ENCODE peak calls at places on chromosome 13, in five cellular contexts. One of them, this sample, is unnamed.

GRCh38 chr13:110661256-110661655 is 44.7 kb downstream of the CARS2 start:
- DNase-seq in neural progenitor cell: no peak
- DNase-seq in GM23248: no peak
- DNase-seq in MM.1S: no peak
- DNase-seq in HCT116: no peak
- DNase-seq in this sample: no peak

GRCh38 chr13:95480131-95480545 is 72.4 kb upstream of the CLDN10 start:
- DNase-seq in GM23248: no peak
- DNase-seq in MM.1S: no peak
- DNase-seq in HCT116: no peak
- DNase-seq in neural progenitor cell: no peak
- DNase-seq in this sample: no peak

GRCh38 chr13:32911506-32911905 is 104.7 kb upstream of the KL start:
- DNase-seq in neural progenitor cell: peak
- DNase-seq in HCT116: peak
- DNase-seq in GM23248: peak
- DNase-seq in MM.1S: peak
- DNase-seq in this sample: peak

GRCh38 chr13:29129616-29130015 is 309.5 kb downstream of the MTUS2 start:
- DNase-seq in MM.1S: no peak
- DNase-seq in HCT116: no peak
- DNase-seq in GM23248: no peak
- DNase-seq in neural progenitor cell: no peak
- DNase-seq in this sample: no peak

GRCh38 chr13:85347251-85347650 is 452.0 kb downstream of the SLITRK6 start:
- DNase-seq in GM23248: no peak
- DNase-seq in MM.1S: no peak
- DNase-seq in HCT116: no peak
- DNase-seq in neural progenitor cell: no peak
- DNase-seq in this sample: peak

GRCh38 chr13:90502143-90502542 is 845.3 kb upstream of the MIR17HG start:
- DNase-seq in HCT116: no peak
- DNase-seq in GM23248: no peak
- DNase-seq in MM.1S: no peak
- DNase-seq in neural progenitor cell: no peak
- DNase-seq in this sample: no peak

GRCh38 chr13:103557878-103558277 is 491.7 kb upstream of the SLC10A2 start:
- DNase-seq in MM.1S: no peak
- DNase-seq in neural progenitor cell: no peak
- DNase-seq in GM23248: no peak
- DNase-seq in HCT116: no peak
- DNase-seq in this sample: no peak

GRCh38 chr13:91133941-91134772 is 213.3 kb upstream of the MIR17HG start:
- DNase-seq in GM23248: peak
- DNase-seq in HCT116: peak
- DNase-seq in neural progenitor cell: peak
- DNase-seq in MM.1S: peak
- DNase-seq in this sample: peak

GRCh38 chr13:71759506-71760225 is 107.3 kb downstream of the DACH1 start:
- DNase-seq in MM.1S: no peak
- DNase-seq in GM23248: no peak
- DNase-seq in HCT116: no peak
- DNase-seq in neural progenitor cell: peak
- DNase-seq in this sample: no peak

GRCh38 chr13:85148009-85148408 is 651.2 kb downstream of the SLITRK6 start:
- DNase-seq in GM23248: no peak
- DNase-seq in neural progenitor cell: peak
- DNase-seq in MM.1S: no peak
- DNase-seq in HCT116: no peak
- DNase-seq in this sample: no peak

GRCh38 chr13:97068146-97068545 is 73.9 kb upstream of the OXGR1 start:
- DNase-seq in GM23248: no peak
- DNase-seq in MM.1S: no peak
- DNase-seq in neural progenitor cell: no peak
- DNase-seq in HCT116: no peak
- DNase-seq in this sample: no peak

GRCh38 chr13:24097064-24097463 is 63.5 kb upstream of the SPATA13 start:
- DNase-seq in HCT116: no peak
- DNase-seq in neural progenitor cell: no peak
- DNase-seq in GM23248: peak
- DNase-seq in MM.1S: no peak
- DNase-seq in this sample: peak

GRCh38 chr13:72726721-72727416 is 560 bp downstream of the MZT1 start:
- DNase-seq in HCT116: peak
- DNase-seq in GM23248: peak
- DNase-seq in MM.1S: peak
- DNase-seq in neural progenitor cell: peak
- DNase-seq in this sample: peak

GRCh38 chr13:44688652-44689051 is 112.5 kb upstream of the TSC22D1 start:
- DNase-seq in GM23248: no peak
- DNase-seq in HCT116: no peak
- DNase-seq in neural progenitor cell: no peak
- DNase-seq in MM.1S: no peak
- DNase-seq in this sample: no peak

GRCh38 chr13:25276748-25277147 is 10.5 kb downstream of the MTMR6 start:
- DNase-seq in HCT116: no peak
- DNase-seq in GM23248: peak
- DNase-seq in neural progenitor cell: no peak
- DNase-seq in MM.1S: no peak
- DNase-seq in this sample: peak

GRCh38 chr13:50214514-50214913 is 199.3 kb downstream of the KCNRG start:
- DNase-seq in neural progenitor cell: no peak
- DNase-seq in GM23248: no peak
- DNase-seq in HCT116: no peak
- DNase-seq in MM.1S: no peak
- DNase-seq in this sample: peak

GRCh38 chr13:102555914-102556553 is 40.8 kb upstream of the TPP2 start:
- DNase-seq in GM23248: peak
- DNase-seq in HCT116: peak
- DNase-seq in neural progenitor cell: peak
- DNase-seq in MM.1S: peak
- DNase-seq in this sample: peak

GRCh38 chr13:111027481-111028439 is 87.3 kb upstream of the ARHGEF7 start:
- DNase-seq in GM23248: no peak
- DNase-seq in HCT116: no peak
- DNase-seq in neural progenitor cell: no peak
- DNase-seq in MM.1S: no peak
- DNase-seq in this sample: no peak

GRCh38 chr13:43363156-43363918 is 340.0 kb downstream of the DNAJC15 start:
- DNase-seq in neural progenitor cell: no peak
- DNase-seq in MM.1S: no peak
- DNase-seq in GM23248: peak
- DNase-seq in HCT116: no peak
- DNase-seq in this sample: no peak

GRCh38 chr13:110618167-110618566 is 2.8 kb downstream of the NAXD start:
- DNase-seq in MM.1S: no peak
- DNase-seq in HCT116: no peak
- DNase-seq in neural progenitor cell: no peak
- DNase-seq in GM23248: no peak
- DNase-seq in this sample: no peak

GRCh38 chr13:100977841-100978240 is 303.2 kb upstream of the TMTC4 start:
- DNase-seq in MM.1S: no peak
- DNase-seq in HCT116: no peak
- DNase-seq in neural progenitor cell: no peak
- DNase-seq in GM23248: no peak
- DNase-seq in this sample: no peak

GRCh38 chr13:41610426-41610825 is 153.1 kb downstream of the RGCC start:
- DNase-seq in MM.1S: no peak
- DNase-seq in HCT116: no peak
- DNase-seq in neural progenitor cell: no peak
- DNase-seq in GM23248: peak
- DNase-seq in this sample: peak

GRCh38 chr13:30985637-30986205 is 53.3 kb downstream of the TEX26 start:
- DNase-seq in MM.1S: no peak
- DNase-seq in GM23248: peak
- DNase-seq in HCT116: no peak
- DNase-seq in neural progenitor cell: no peak
- DNase-seq in this sample: peak

DNA sequence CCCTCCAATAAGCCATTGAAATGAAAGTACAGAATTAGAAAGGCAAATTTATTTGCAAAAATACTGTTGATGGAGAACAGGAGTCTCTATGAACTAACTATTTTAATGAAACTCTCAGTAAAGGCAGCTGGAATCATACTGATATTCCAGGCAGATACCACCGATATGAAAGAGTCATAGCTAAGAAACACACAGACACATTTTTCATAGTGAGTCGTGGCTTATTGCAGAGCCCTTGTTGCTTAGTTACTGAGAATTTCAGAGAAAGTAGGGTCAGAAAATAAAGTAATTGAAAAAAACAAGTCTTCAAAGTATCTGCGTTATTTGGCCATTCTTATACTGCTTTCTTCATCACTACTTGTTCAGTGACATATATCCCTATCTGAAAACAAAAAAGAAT is 1890.9 kb downstream of the PCDH9 start:
- DNase-seq in neural progenitor cell: no peak
- DNase-seq in HCT116: no peak
- DNase-seq in GM23248: no peak
- DNase-seq in MM.1S: no peak
- DNase-seq in this sample: no peak
- TF ChIP-seq EZH2phosphoT487 in neural progenitor cell: no peak
- TF ChIP-seq EZH2phosphoT487 in HCT116: no peak
- TF ChIP-seq EZH2phosphoT487 in GM23248: no peak
- TF ChIP-seq EZH2phosphoT487 in MM.1S: no peak
- TF ChIP-seq EZH2phosphoT487 in this sample: no peak

GRCh38 chr13:108200781-108201398 is 14.4 kb downstream of the LIG4 start:
- DNase-seq in HCT116: no peak
- DNase-seq in GM23248: peak
- DNase-seq in neural progenitor cell: no peak
- DNase-seq in MM.1S: no peak
- DNase-seq in this sample: peak
- TF ChIP-seq EZH2phosphoT487 in HCT116: no peak
- TF ChIP-seq EZH2phosphoT487 in GM23248: no peak
- TF ChIP-seq EZH2phosphoT487 in neural progenitor cell: no peak
- TF ChIP-seq EZH2phosphoT487 in MM.1S: no peak
- TF ChIP-seq EZH2phosphoT487 in this sample: no peak

GRCh38 chr13:40240293-40240692 is 426.1 kb downstream of the FOXO1 start:
- DNase-seq in neural progenitor cell: no peak
- DNase-seq in GM23248: no peak
- DNase-seq in HCT116: no peak
- DNase-seq in MM.1S: no peak
- DNase-seq in this sample: no peak
- TF ChIP-seq EZH2phosphoT487 in neural progenitor cell: no peak
- TF ChIP-seq EZH2phosphoT487 in GM23248: no peak
- TF ChIP-seq EZH2phosphoT487 in HCT116: no peak
- TF ChIP-seq EZH2phosphoT487 in MM.1S: no peak
- TF ChIP-seq EZH2phosphoT487 in this sample: no peak

GRCh38 chr13:112686987-112687386 is 2.9 kb upstream of the ATP11A start:
- DNase-seq in HCT116: no peak
- DNase-seq in GM23248: no peak
- DNase-seq in neural progenitor cell: no peak
- DNase-seq in MM.1S: no peak
- DNase-seq in this sample: no peak

GRCh38 chr13:112685856-112686255 is 4.0 kb upstream of the ATP11A start:
- DNase-seq in GM23248: no peak
- DNase-seq in MM.1S: no peak
- DNase-seq in neural progenitor cell: no peak
- DNase-seq in HCT116: no peak
- DNase-seq in this sample: no peak

GRCh38 chr13:112687836-112688559 is 1.8 kb upstream of the ATP11A start:
- DNase-seq in neural progenitor cell: no peak
- DNase-seq in HCT116: no peak
- DNase-seq in MM.1S: no peak
- DNase-seq in GM23248: no peak
- DNase-seq in this sample: no peak

GRCh38 chr13:112684444-112684843 is 5.4 kb upstream of the ATP11A start:
- DNase-seq in MM.1S: no peak
- DNase-seq in neural progenitor cell: no peak
- DNase-seq in GM23248: no peak
- DNase-seq in HCT116: no peak
- DNase-seq in this sample: no peak

GRCh38 chr13:112686364-112686763 is 3.5 kb upstream of the ATP11A start:
- DNase-seq in HCT116: no peak
- DNase-seq in GM23248: no peak
- DNase-seq in neural progenitor cell: no peak
- DNase-seq in MM.1S: no peak
- DNase-seq in this sample: no peak
- TF ChIP-seq EZH2phosphoT487 in HCT116: no peak
- TF ChIP-seq EZH2phosphoT487 in GM23248: no peak
- TF ChIP-seq EZH2phosphoT487 in neural progenitor cell: no peak
- TF ChIP-seq EZH2phosphoT487 in MM.1S: no peak
- TF ChIP-seq EZH2phosphoT487 in this sample: no peak

DNA sequence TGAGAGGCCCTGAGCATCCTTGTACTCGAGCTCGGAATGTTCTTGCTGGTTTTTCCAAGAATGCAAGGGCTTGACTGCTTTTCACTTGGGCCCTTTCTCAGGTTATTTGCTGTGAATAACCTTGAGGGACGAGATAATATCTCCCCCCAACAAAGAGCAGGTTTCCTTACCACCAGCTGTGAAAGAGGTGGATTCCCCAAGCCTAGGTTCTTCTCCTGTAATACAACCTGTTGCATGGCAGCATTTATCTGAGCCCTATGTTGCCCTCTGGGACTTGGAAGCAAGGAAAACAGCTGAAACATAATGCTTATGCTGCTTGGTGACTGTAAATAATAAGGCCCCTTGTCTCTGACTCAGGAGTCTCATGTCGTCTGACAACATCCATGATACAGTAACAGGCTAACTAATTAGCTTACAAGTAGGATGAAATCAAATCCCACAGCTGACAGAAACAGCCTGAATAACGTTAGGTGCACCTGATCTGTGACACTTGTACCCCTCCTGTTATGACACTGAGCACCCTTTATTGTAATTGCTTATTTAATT is 43.6 kb upstream of the RCBTB2 start:
- DNase-seq in GM23248: no peak
- DNase-seq in HCT116: no peak
- DNase-seq in neural progenitor cell: no peak
- DNase-seq in MM.1S: no peak
- DNase-seq in this sample: no peak
- TF ChIP-seq EZH2phosphoT487 in GM23248: no peak
- TF ChIP-seq EZH2phosphoT487 in HCT116: no peak
- TF ChIP-seq EZH2phosphoT487 in neural progenitor cell: no peak
- TF ChIP-seq EZH2phosphoT487 in MM.1S: no peak
- TF ChIP-seq EZH2phosphoT487 in this sample: no peak